ENCODE peak calls at places on chromosome 1, in ten cellular contexts. One of them, this sample, is unnamed.

GRCh38 chr1:80769351-80769750 is 1031.4 kb upstream of the ADGRL2 start:
- DNase-seq in brain pericyte: no peak
- DNase-seq in neuronal stem cell: no peak
- DNase-seq in Caki2: no peak
- DNase-seq in amygdala: no peak
- DNase-seq in GM06990: no peak
- DNase-seq in neural progenitor cell: no peak
- DNase-seq in HT1080: no peak
- DNase-seq in hepatic stellate cell: no peak
- DNase-seq in NCI-H1092: no peak
- DNase-seq in this sample: no peak

GRCh38 chr1:243598433-243598832 is 251.6 kb downstream of the AKT3 start:
- DNase-seq in NCI-H1092: no peak
- DNase-seq in GM06990: no peak
- DNase-seq in Caki2: no peak
- DNase-seq in amygdala: no peak
- DNase-seq in neuronal stem cell: no peak
- DNase-seq in neural progenitor cell: no peak
- DNase-seq in hepatic stellate cell: peak
- DNase-seq in HT1080: peak
- DNase-seq in brain pericyte: no peak
- DNase-seq in this sample: no peak

GRCh38 chr1:3652538-3653285 is 396 bp downstream of the TP73 start:
- DNase-seq in amygdala: no peak
- DNase-seq in HT1080: no peak
- DNase-seq in neural progenitor cell: peak
- DNase-seq in hepatic stellate cell: no peak
- DNase-seq in GM06990: peak
- DNase-seq in Caki2: peak
- DNase-seq in neuronal stem cell: no peak
- DNase-seq in NCI-H1092: no peak
- DNase-seq in brain pericyte: no peak
- DNase-seq in this sample: no peak

GRCh38 chr1:221712198-221712684 is 29.6 kb downstream of the DUSP10 start:
- DNase-seq in NCI-H1092: no peak
- DNase-seq in GM06990: peak
- DNase-seq in amygdala: no peak
- DNase-seq in brain pericyte: no peak
- DNase-seq in neuronal stem cell: no peak
- DNase-seq in Caki2: peak
- DNase-seq in hepatic stellate cell: peak
- DNase-seq in neural progenitor cell: no peak
- DNase-seq in HT1080: peak
- DNase-seq in this sample: no peak

GRCh38 chr1:153526132-153526543 is 9.7 kb downstream of the S100A6 start:
- DNase-seq in amygdala: no peak
- DNase-seq in neuronal stem cell: no peak
- DNase-seq in brain pericyte: no peak
- DNase-seq in NCI-H1092: no peak
- DNase-seq in hepatic stellate cell: no peak
- DNase-seq in Caki2: no peak
- DNase-seq in HT1080: no peak
- DNase-seq in neural progenitor cell: no peak
- DNase-seq in GM06990: no peak
- DNase-seq in this sample: no peak

GRCh38 chr1:34681481-34682451 is 73.1 kb upstream of the GJB5 start:
- DNase-seq in neuronal stem cell: peak
- DNase-seq in hepatic stellate cell: peak
- DNase-seq in GM06990: no peak
- DNase-seq in amygdala: no peak
- DNase-seq in Caki2: peak
- DNase-seq in brain pericyte: no peak
- DNase-seq in HT1080: peak
- DNase-seq in neural progenitor cell: peak
- DNase-seq in NCI-H1092: peak
- DNase-seq in this sample: peak

GRCh38 chr1:6028042-6028895 is 17.4 kb upstream of the KCNAB2 start:
- DNase-seq in HT1080: peak
- DNase-seq in neuronal stem cell: no peak
- DNase-seq in neural progenitor cell: no peak
- DNase-seq in NCI-H1092: no peak
- DNase-seq in brain pericyte: no peak
- DNase-seq in amygdala: no peak
- DNase-seq in hepatic stellate cell: no peak
- DNase-seq in GM06990: peak
- DNase-seq in Caki2: no peak
- DNase-seq in this sample: no peak

GRCh38 chr1:228058981-228059535 is 23.4 kb upstream of the ARF1 start:
- DNase-seq in Caki2: no peak
- DNase-seq in brain pericyte: no peak
- DNase-seq in HT1080: no peak
- DNase-seq in neural progenitor cell: no peak
- DNase-seq in GM06990: peak
- DNase-seq in NCI-H1092: no peak
- DNase-seq in amygdala: no peak
- DNase-seq in neuronal stem cell: no peak
- DNase-seq in hepatic stellate cell: no peak
- DNase-seq in this sample: no peak

GRCh38 chr1:9724706-9725476 is 73.4 kb downstream of the PIK3CD start:
- DNase-seq in hepatic stellate cell: peak
- DNase-seq in amygdala: no peak
- DNase-seq in neural progenitor cell: peak
- DNase-seq in neuronal stem cell: no peak
- DNase-seq in brain pericyte: no peak
- DNase-seq in Caki2: no peak
- DNase-seq in GM06990: no peak
- DNase-seq in HT1080: peak
- DNase-seq in NCI-H1092: no peak
- DNase-seq in this sample: no peak

GRCh38 chr1:14910947-14911721 is 242.4 kb upstream of the TMEM51 start:
- DNase-seq in hepatic stellate cell: no peak
- DNase-seq in amygdala: no peak
- DNase-seq in GM06990: no peak
- DNase-seq in brain pericyte: no peak
- DNase-seq in NCI-H1092: no peak
- DNase-seq in Caki2: no peak
- DNase-seq in neuronal stem cell: no peak
- DNase-seq in neural progenitor cell: no peak
- DNase-seq in HT1080: no peak
- DNase-seq in this sample: no peak

GRCh38 chr1:39969048-39969447 is 14.1 kb downstream of the MFSD2A start:
- DNase-seq in Caki2: no peak
- DNase-seq in NCI-H1092: no peak
- DNase-seq in amygdala: no peak
- DNase-seq in neural progenitor cell: no peak
- DNase-seq in brain pericyte: no peak
- DNase-seq in hepatic stellate cell: no peak
- DNase-seq in HT1080: peak
- DNase-seq in GM06990: no peak
- DNase-seq in neuronal stem cell: no peak
- DNase-seq in this sample: no peak

GRCh38 chr1:40773748-40774265 is 9.8 kb upstream of the KCNQ4 start:
- DNase-seq in GM06990: no peak
- DNase-seq in neural progenitor cell: no peak
- DNase-seq in brain pericyte: no peak
- DNase-seq in hepatic stellate cell: no peak
- DNase-seq in amygdala: no peak
- DNase-seq in Caki2: no peak
- DNase-seq in NCI-H1092: no peak
- DNase-seq in neuronal stem cell: no peak
- DNase-seq in HT1080: no peak
- DNase-seq in this sample: no peak

GRCh38 chr1:101237229-101237837 is 514 bp downstream of the S1PR1 start:
- DNase-seq in HT1080: peak
- DNase-seq in brain pericyte: peak
- DNase-seq in Caki2: no peak
- DNase-seq in neuronal stem cell: no peak
- DNase-seq in neural progenitor cell: peak
- DNase-seq in NCI-H1092: no peak
- DNase-seq in hepatic stellate cell: peak
- DNase-seq in GM06990: no peak
- DNase-seq in amygdala: no peak
- DNase-seq in this sample: no peak

GRCh38 chr1:160987359-160988062 is 32.9 kb upstream of the ITLN2 start:
- DNase-seq in neuronal stem cell: no peak
- DNase-seq in HT1080: no peak
- DNase-seq in brain pericyte: no peak
- DNase-seq in amygdala: no peak
- DNase-seq in hepatic stellate cell: no peak
- DNase-seq in GM06990: no peak
- DNase-seq in neural progenitor cell: no peak
- DNase-seq in Caki2: no peak
- DNase-seq in NCI-H1092: no peak
- DNase-seq in this sample: no peak

GRCh38 chr1:187763976-187764375 is 935.2 kb downstream of the PLA2G4A start:
- DNase-seq in neural progenitor cell: no peak
- DNase-seq in NCI-H1092: no peak
- DNase-seq in Caki2: no peak
- DNase-seq in amygdala: no peak
- DNase-seq in hepatic stellate cell: no peak
- DNase-seq in HT1080: no peak
- DNase-seq in GM06990: no peak
- DNase-seq in brain pericyte: no peak
- DNase-seq in neuronal stem cell: no peak
- DNase-seq in this sample: no peak

GRCh38 chr1:27609618-27610240 is 5.8 kb upstream of the AHDC1 start:
- DNase-seq in GM06990: no peak
- DNase-seq in NCI-H1092: no peak
- DNase-seq in amygdala: no peak
- DNase-seq in HT1080: no peak
- DNase-seq in brain pericyte: no peak
- DNase-seq in neural progenitor cell: no peak
- DNase-seq in neuronal stem cell: no peak
- DNase-seq in hepatic stellate cell: no peak
- DNase-seq in Caki2: no peak
- DNase-seq in this sample: no peak

GRCh38 chr1:78113156-78113916 is 67.6 kb downstream of the GIPC2 start:
- DNase-seq in HT1080: no peak
- DNase-seq in neural progenitor cell: no peak
- DNase-seq in hepatic stellate cell: no peak
- DNase-seq in neuronal stem cell: no peak
- DNase-seq in NCI-H1092: no peak
- DNase-seq in GM06990: no peak
- DNase-seq in brain pericyte: no peak
- DNase-seq in amygdala: no peak
- DNase-seq in Caki2: no peak
- DNase-seq in this sample: no peak

GRCh38 chr1:151621351-151621750 is 9.5 kb downstream of the SNX27 start:
- DNase-seq in NCI-H1092: no peak
- DNase-seq in Caki2: no peak
- DNase-seq in HT1080: no peak
- DNase-seq in hepatic stellate cell: no peak
- DNase-seq in amygdala: no peak
- DNase-seq in GM06990: no peak
- DNase-seq in neuronal stem cell: no peak
- DNase-seq in brain pericyte: no peak
- DNase-seq in neural progenitor cell: no peak
- DNase-seq in this sample: no peak

GRCh38 chr1:232518357-232518756 is 111.6 kb downstream of the SIPA1L2 start:
- DNase-seq in HT1080: no peak
- DNase-seq in hepatic stellate cell: no peak
- DNase-seq in GM06990: no peak
- DNase-seq in brain pericyte: no peak
- DNase-seq in neural progenitor cell: no peak
- DNase-seq in amygdala: no peak
- DNase-seq in neuronal stem cell: no peak
- DNase-seq in NCI-H1092: no peak
- DNase-seq in Caki2: no peak
- DNase-seq in this sample: no peak

GRCh38 chr1:111489604-111490003 is 13.8 kb downstream of the ADORA3 start:
- DNase-seq in amygdala: no peak
- DNase-seq in hepatic stellate cell: no peak
- DNase-seq in neuronal stem cell: no peak
- DNase-seq in brain pericyte: no peak
- DNase-seq in NCI-H1092: no peak
- DNase-seq in GM06990: no peak
- DNase-seq in HT1080: no peak
- DNase-seq in Caki2: no peak
- DNase-seq in neural progenitor cell: no peak
- DNase-seq in this sample: no peak

GRCh38 chr1:200040516-200041138 is 13.1 kb downstream of the NR5A2 start:
- DNase-seq in Caki2: no peak
- DNase-seq in neuronal stem cell: peak
- DNase-seq in hepatic stellate cell: no peak
- DNase-seq in GM06990: peak
- DNase-seq in NCI-H1092: no peak
- DNase-seq in neural progenitor cell: peak
- DNase-seq in amygdala: no peak
- DNase-seq in HT1080: no peak
- DNase-seq in brain pericyte: no peak
- DNase-seq in this sample: no peak

GRCh38 chr1:231162300-231162969 is 577 bp downstream of the TRIM67 start:
- DNase-seq in neuronal stem cell: peak
- DNase-seq in NCI-H1092: peak
- DNase-seq in brain pericyte: no peak
- DNase-seq in hepatic stellate cell: peak
- DNase-seq in HT1080: peak
- DNase-seq in GM06990: peak
- DNase-seq in amygdala: no peak
- DNase-seq in neural progenitor cell: peak
- DNase-seq in Caki2: peak
- DNase-seq in this sample: no peak

GRCh38 chr1:78102916-78103315 is 57.1 kb downstream of the GIPC2 start:
- DNase-seq in amygdala: no peak
- DNase-seq in GM06990: no peak
- DNase-seq in brain pericyte: no peak
- DNase-seq in neuronal stem cell: no peak
- DNase-seq in NCI-H1092: no peak
- DNase-seq in Caki2: no peak
- DNase-seq in HT1080: no peak
- DNase-seq in hepatic stellate cell: no peak
- DNase-seq in neural progenitor cell: no peak
- DNase-seq in this sample: no peak

GRCh38 chr1:41613646-41614592 is 129.4 kb upstream of the EDN2 start:
- DNase-seq in amygdala: no peak
- DNase-seq in Caki2: no peak
- DNase-seq in GM06990: no peak
- DNase-seq in neuronal stem cell: no peak
- DNase-seq in HT1080: no peak
- DNase-seq in neural progenitor cell: no peak
- DNase-seq in brain pericyte: no peak
- DNase-seq in NCI-H1092: no peak
- DNase-seq in hepatic stellate cell: no peak
- DNase-seq in this sample: no peak

GRCh38 chr1:183022202-183023145 is 746 bp upstream of the LAMC1 start:
- DNase-seq in NCI-H1092: no peak
- DNase-seq in neuronal stem cell: peak
- DNase-seq in amygdala: peak
- DNase-seq in GM06990: peak
- DNase-seq in hepatic stellate cell: peak
- DNase-seq in neural progenitor cell: peak
- DNase-seq in HT1080: peak
- DNase-seq in Caki2: peak
- DNase-seq in brain pericyte: peak
- DNase-seq in this sample: peak

GRCh38 chr1:54372978-54373377 is 33.2 kb downstream of the SSBP3 start:
- DNase-seq in Caki2: no peak
- DNase-seq in neuronal stem cell: no peak
- DNase-seq in neural progenitor cell: no peak
- DNase-seq in GM06990: no peak
- DNase-seq in NCI-H1092: no peak
- DNase-seq in amygdala: no peak
- DNase-seq in brain pericyte: no peak
- DNase-seq in HT1080: no peak
- DNase-seq in hepatic stellate cell: no peak
- DNase-seq in this sample: no peak

GRCh38 chr1:105427543-105427942 is 1628.9 kb upstream of the PRMT6 start:
- DNase-seq in NCI-H1092: no peak
- DNase-seq in HT1080: peak
- DNase-seq in neuronal stem cell: no peak
- DNase-seq in GM06990: no peak
- DNase-seq in brain pericyte: no peak
- DNase-seq in amygdala: no peak
- DNase-seq in neural progenitor cell: no peak
- DNase-seq in hepatic stellate cell: no peak
- DNase-seq in Caki2: no peak
- DNase-seq in this sample: no peak

GRCh38 chr1:42966688-42967609 is 8.3 kb upstream of the SLC2A1 start:
- DNase-seq in brain pericyte: peak
- DNase-seq in neuronal stem cell: no peak
- DNase-seq in HT1080: peak
- DNase-seq in Caki2: peak
- DNase-seq in amygdala: no peak
- DNase-seq in GM06990: no peak
- DNase-seq in NCI-H1092: no peak
- DNase-seq in hepatic stellate cell: peak
- DNase-seq in neural progenitor cell: no peak
- DNase-seq in this sample: peak

This sample was measured in smooth muscle cell of the brain vasculature.